ENCODE peak calls at places on chromosomes 6 and 20, in ten cellular contexts. R is stomach, K is HepG2, O is H1, D is sigmoid colon, S is transverse colon, J is esophagus muscularis mucosa, B is GM12878, G is K562, W is SK-N-SH. Q is an unnamed sample.

GRCh38 chr20:47448429-47448828 is 53.3 kb upstream of the NCOA3 start:
- DNase-seq in G (no peak), O (no peak), R (no peak), K (no peak), D (no peak), J (no peak), W (no peak), B (no peak), S (no peak), Q (no peak)

GRCh38 chr6:129641344-129641743 is 68.6 kb downstream of the ARHGAP18 start:
- DNase-seq in K (peak; percentile 51), B (no peak), W (no peak), D (no peak), G (no peak), R (no peak), O (no peak), J (no peak), S (no peak), Q (no peak)

GRCh38 chr20:34066476-34067090 is 45.5 kb downstream of the EIF2S2 start:
- DNase-seq in D (no peak), B (no peak), G (no peak), R (no peak), W (no peak), J (no peak), O (no peak), S (no peak), K (no peak), Q (no peak)

GRCh38 chr6:129138739-129139405 is 255.9 kb downstream of the LAMA2 start:
- DNase-seq in B (no peak), O (no peak), R (no peak), D (no peak), S (no peak), G (no peak), J (no peak), K (no peak), W (no peak), Q (no peak)

GRCh38 chr6:125393449-125393858 is 91.7 kb upstream of the HDDC2 start:
- DNase-seq in D (no peak), G (no peak), B (no peak), W (no peak), K (no peak), S (no peak), R (no peak), J (no peak), O (no peak), Q (no peak)

GRCh38 chr20:20744170-20744725 is 31.8 kb upstream of the RALGAPA2 start:
- DNase-seq in K (peak; percentile 40), G (no peak), W (no peak), S (no peak), R (no peak), B (no peak), J (peak; percentile 87), D (no peak), O (no peak), Q (no peak)

GRCh38 chr20:61437280-61438206 is 185.5 kb downstream of the CDH4 start:
- DNase-seq in R (no peak), O (no peak), D (no peak), S (no peak), W (no peak), J (no peak), G (no peak), B (no peak), K (no peak), Q (no peak)

GRCh38 chr6:44285552-44286284 is 15.5 kb downstream of the TMEM151B start:
- DNase-seq in K (no peak), S (no peak), W (no peak), O (no peak), J (no peak), G (no peak), B (no peak), R (no peak), D (no peak), Q (no peak)

GRCh38 chr6:143621159-143621873 is 56.4 kb upstream of the PHACTR2 start:
- DNase-seq in W (no peak), S (no peak), R (no peak), J (no peak), G (no peak), D (no peak), K (no peak), B (no peak), O (no peak), Q (no peak)

GRCh38 chr6:165206798-165207197 is 102.6 kb downstream of the C6orf118 start:
- DNase-seq in B (no peak), K (no peak), S (no peak), G (no peak), O (no peak), R (no peak), W (no peak), J (peak; percentile 77), D (no peak), Q (no peak)

GRCh38 chr6:159788276-159788675 is 1.1 kb downstream of the TCP1 start:
- DNase-seq in O (no peak), B (no peak), S (no peak), K (no peak), D (no peak), R (no peak), G (no peak), J (no peak), W (no peak), Q (peak; percentile 37)

GRCh38 chr20:56945057-56945456 is 316.0 kb downstream of the TFAP2C start:
- DNase-seq in J (no peak), K (no peak), D (peak; percentile 69), W (no peak), S (no peak), B (no peak), G (no peak), R (no peak), O (no peak), Q (no peak)

DNA sequence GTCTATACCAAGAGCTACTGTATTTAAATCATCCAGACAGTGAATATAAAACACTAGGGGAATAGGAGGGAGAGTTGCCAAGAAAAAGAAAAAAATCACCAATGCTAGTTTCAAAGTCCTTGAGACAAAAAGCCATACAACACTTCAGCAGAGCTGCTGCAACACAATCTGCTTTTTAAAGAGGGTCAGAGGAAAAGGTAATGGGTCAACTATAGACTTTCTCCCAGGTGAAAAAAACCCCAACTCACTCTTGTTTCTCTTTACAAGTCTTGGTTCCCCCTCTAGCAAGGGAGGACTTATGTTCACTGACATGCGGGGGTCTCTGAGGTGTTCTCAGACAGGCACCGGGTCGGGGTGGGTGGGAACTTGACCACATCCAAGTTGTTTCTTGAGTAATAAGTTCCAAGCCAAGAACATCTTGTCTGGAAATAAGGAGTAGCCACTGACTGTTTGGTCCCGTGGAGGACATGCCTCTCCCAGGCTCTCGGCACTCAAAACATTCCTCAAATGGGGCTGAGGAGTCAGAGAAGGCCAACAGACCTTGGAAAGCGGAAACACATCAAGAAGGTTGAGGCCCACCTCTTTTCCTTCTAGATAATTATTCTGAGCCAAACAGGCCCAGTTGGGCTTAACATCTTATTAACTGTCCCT is 47.7 kb downstream of the GJA10 start:
- DNase-seq in W (no peak), J (no peak), S (no peak), G (no peak), D (no peak), R (no peak), K (no peak), B (no peak), O (no peak), Q (no peak)
- TF ChIP-seq POLR2AphosphoS5 in W (no peak), J (no peak), S (no peak), G (no peak), D (no peak), R (no peak), K (no peak), B (no peak), O (no peak), Q (no peak)

GRCh38 chr20:54172856-54173652 is 732 bp downstream of the CYP24A1 start:
- DNase-seq in W (peak; percentile 56), S (no peak), D (no peak), K (no peak), G (no peak), J (no peak), O (no peak), R (no peak), B (no peak), Q (peak; percentile 75)
- TF ChIP-seq EP300 in W (no peak), S (no peak), D (no peak), K (no peak), G (no peak), J (no peak), O (no peak), R (no peak), B (no peak), Q (no peak)

DNA sequence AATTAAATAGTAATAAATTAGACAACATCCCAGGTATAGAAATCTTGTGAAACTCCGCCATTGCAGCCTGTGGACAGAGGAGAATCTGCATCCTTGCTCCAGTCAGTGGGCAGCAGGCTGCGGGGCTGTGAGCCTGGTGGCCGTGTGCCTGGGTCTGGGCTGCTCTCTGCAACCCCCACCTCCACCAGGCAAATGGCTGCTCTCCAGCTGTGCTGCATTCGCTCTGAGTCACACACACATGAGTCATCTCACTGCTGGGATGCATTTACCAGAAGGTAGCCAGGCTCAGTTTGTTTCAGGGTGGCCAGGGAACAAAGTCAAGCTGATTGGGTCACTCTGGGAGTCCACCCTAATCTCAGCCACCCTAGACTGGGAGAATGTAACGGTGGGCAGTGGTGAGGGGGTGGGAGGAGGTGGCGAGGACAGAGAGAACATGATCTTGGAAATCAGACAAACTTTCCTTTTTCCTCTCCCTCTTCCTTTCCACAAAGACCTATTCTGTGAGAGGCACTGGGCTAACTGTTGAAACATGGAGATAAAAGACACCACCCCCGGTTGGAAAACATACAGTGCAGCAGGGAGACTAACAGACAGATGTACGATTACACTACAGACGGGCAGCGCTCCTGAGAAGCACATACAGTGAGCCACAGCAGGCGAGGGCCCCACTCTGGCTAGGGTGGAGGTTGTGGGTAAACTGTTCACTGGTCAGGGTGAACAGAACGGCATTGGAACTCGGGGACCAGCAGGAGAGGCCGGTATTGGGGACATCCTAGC is 59.2 kb downstream of the TRAM2 start:
- DNase-seq in O (peak; percentile 73), K (peak; percentile 92), G (peak; percentile 91), S (peak; percentile 76), R (peak; percentile 73), D (peak; percentile 96), W (peak; percentile 85), B (no peak), J (peak; percentile 95), Q (peak; percentile 70)
- TF ChIP-seq POLR2AphosphoS5 in O (no peak), K (peak; percentile 26), G (peak; percentile 83), S (peak; percentile 81), R (peak; percentile 82), D (peak; percentile 90), W (peak; percentile 94), B (no peak), J (peak; percentile 92), Q (peak; percentile 70)

DNA sequence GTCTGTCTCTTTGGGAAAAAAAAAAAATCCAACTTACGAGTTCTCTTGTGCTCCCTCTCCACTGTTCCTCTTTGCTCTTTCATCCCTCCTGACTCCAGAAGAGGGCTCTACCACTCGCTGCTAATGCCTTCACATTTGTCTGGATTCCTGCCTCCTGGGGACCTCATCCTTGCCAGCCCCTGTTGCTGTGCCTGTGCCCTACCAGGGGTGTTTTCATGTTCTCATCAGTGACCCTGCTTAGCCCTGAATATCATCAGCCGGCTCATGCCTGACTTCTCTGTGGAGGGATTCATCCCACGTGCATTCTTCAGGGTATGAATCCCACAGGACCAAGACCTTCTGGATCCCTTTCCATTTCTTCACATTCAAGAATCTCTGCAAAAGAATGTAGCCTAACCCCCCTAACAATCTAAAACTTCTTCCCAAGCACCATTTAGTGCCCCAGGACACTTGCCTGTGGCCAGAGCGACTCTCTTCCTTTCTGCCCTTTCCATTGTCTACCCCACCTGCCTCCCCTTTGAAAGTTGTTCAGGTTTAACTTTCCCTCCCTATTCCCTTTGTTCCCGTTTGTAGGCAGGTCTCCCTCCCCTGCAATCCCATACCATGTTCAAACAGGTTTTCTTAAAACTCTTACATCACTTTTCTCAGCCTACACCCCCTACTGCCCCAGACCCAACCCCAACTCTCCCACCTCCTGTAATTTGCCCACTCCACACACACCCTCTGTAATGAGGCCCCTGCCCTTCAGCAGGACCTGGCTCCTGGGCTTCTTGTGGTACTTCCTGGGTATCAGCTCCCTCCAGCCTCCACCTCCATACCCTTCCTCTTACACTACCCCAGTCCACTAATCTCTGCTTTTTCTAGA is 50.2 kb downstream of the RREB1 start:
- DNase-seq in K (no peak), B (no peak), S (no peak), R (no peak), J (no peak), W (no peak), O (no peak), G (no peak), D (no peak), Q (no peak)
- TF ChIP-seq EP300 in K (no peak), B (no peak), S (no peak), R (no peak), J (no peak), W (no peak), O (no peak), G (no peak), D (no peak), Q (no peak)

Q was measured in upper lobe of left lung.